ENCODE peak calls at places on chromosomes 1 and 21, in four cellular contexts. One of them, this sample, is unnamed.

GRCh38 chr1:12057382-12057781 is 5.7 kb upstream of the TNFRSF8 start:
- DNase-seq in HCT116: no peak
- DNase-seq in Panc1: no peak
- DNase-seq in K562: no peak
- DNase-seq in this sample: no peak

GRCh38 chr1:230163719-230164118 is 96.7 kb downstream of the GALNT2 start:
- DNase-seq in K562: no peak
- DNase-seq in HCT116: no peak
- DNase-seq in Panc1: no peak
- DNase-seq in this sample: no peak

GRCh38 chr1:31154000-31154631 is 85.6 kb downstream of the NKAIN1 start:
- DNase-seq in Panc1: no peak
- DNase-seq in HCT116: no peak
- DNase-seq in K562: no peak
- DNase-seq in this sample: no peak

GRCh38 chr1:54842206-54842915 is 41.2 kb upstream of the TTC22 start:
- DNase-seq in K562: no peak
- DNase-seq in HCT116: no peak
- DNase-seq in Panc1: no peak
- DNase-seq in this sample: no peak

GRCh38 chr1:22107126-22107525 is 35.8 kb downstream of the WNT4 start:
- DNase-seq in HCT116: no peak
- DNase-seq in Panc1: no peak
- DNase-seq in K562: no peak
- DNase-seq in this sample: no peak

GRCh38 chr1:206739411-206740076 is 31.0 kb upstream of the IL19 start:
- DNase-seq in K562: no peak
- DNase-seq in Panc1: no peak
- DNase-seq in HCT116: no peak
- DNase-seq in this sample: no peak

GRCh38 chr21:44261191-44261631 is 486 bp downstream of the DNMT3L start:
- DNase-seq in K562: no peak
- DNase-seq in HCT116: no peak
- DNase-seq in Panc1: no peak
- DNase-seq in this sample: no peak

GRCh38 chr1:33275706-33276572 is 19.6 kb downstream of the ZNF362 start:
- DNase-seq in K562: no peak
- DNase-seq in HCT116: no peak
- DNase-seq in Panc1: no peak
- DNase-seq in this sample: no peak

GRCh38 chr1:224691106-224691505 is 75.0 kb downstream of the CNIH3 start:
- DNase-seq in Panc1: no peak
- DNase-seq in HCT116: no peak
- DNase-seq in K562: no peak
- DNase-seq in this sample: no peak

GRCh38 chr1:151255381-151255780 is 847 bp downstream of the PSMD4 start:
- DNase-seq in K562: no peak
- DNase-seq in Panc1: no peak
- DNase-seq in HCT116: no peak
- DNase-seq in this sample: peak

GRCh38 chr21:42118901-42119300 is 47.8 kb downstream of the UMODL1 start:
- DNase-seq in Panc1: no peak
- DNase-seq in K562: no peak
- DNase-seq in HCT116: no peak
- DNase-seq in this sample: peak

GRCh38 chr1:36297062-36297461 is 9.1 kb upstream of the SH3D21 start:
- DNase-seq in Panc1: no peak
- DNase-seq in HCT116: no peak
- DNase-seq in K562: no peak
- DNase-seq in this sample: no peak

GRCh38 chr21:45423968-45424853 is 19.2 kb downstream of the COL18A1 start:
- DNase-seq in K562: no peak
- DNase-seq in HCT116: no peak
- DNase-seq in Panc1: no peak
- DNase-seq in this sample: no peak

GRCh38 chr1:165408518-165408917 is 36.4 kb downstream of the RXRG start:
- DNase-seq in Panc1: no peak
- DNase-seq in HCT116: peak
- DNase-seq in K562: peak
- DNase-seq in this sample: peak

GRCh38 chr1:234841710-234842231 is 231.8 kb upstream of the IRF2BP2 start:
- DNase-seq in HCT116: no peak
- DNase-seq in Panc1: no peak
- DNase-seq in K562: no peak
- DNase-seq in this sample: no peak

GRCh38 chr1:171999756-172000155 is 158.5 kb downstream of the DNM3 start:
- DNase-seq in Panc1: no peak
- DNase-seq in HCT116: no peak
- DNase-seq in K562: no peak
- DNase-seq in this sample: no peak

GRCh38 chr1:70353641-70354331 is 736 bp downstream of the ANKRD13C start:
- DNase-seq in K562: peak
- DNase-seq in Panc1: no peak
- DNase-seq in HCT116: no peak
- DNase-seq in this sample: no peak

GRCh38 chr1:165387956-165388355 is 31.4 kb upstream of the LMX1A start:
- DNase-seq in K562: no peak
- DNase-seq in Panc1: no peak
- DNase-seq in HCT116: no peak
- DNase-seq in this sample: no peak

GRCh38 chr1:2110191-2110737 is 60.1 kb downstream of the PRKCZ start:
- DNase-seq in HCT116: no peak
- DNase-seq in Panc1: no peak
- DNase-seq in K562: no peak
- DNase-seq in this sample: no peak

GRCh38 chr1:119531606-119532323 is 24.8 kb downstream of the HSD3B1 start:
- DNase-seq in Panc1: no peak
- DNase-seq in HCT116: no peak
- DNase-seq in K562: no peak
- DNase-seq in this sample: no peak

GRCh38 chr21:34517039-34517438 is 5.0 kb upstream of the KCNE1 start:
- DNase-seq in K562: no peak
- DNase-seq in Panc1: no peak
- DNase-seq in HCT116: no peak
- DNase-seq in this sample: no peak

GRCh38 chr21:43619856-43620255 is 39.4 kb downstream of the HSF2BP start:
- DNase-seq in HCT116: no peak
- DNase-seq in K562: no peak
- DNase-seq in Panc1: no peak
- DNase-seq in this sample: no peak

GRCh38 chr1:223700388-223700918 is 11.9 kb upstream of the CAPN2 start:
- DNase-seq in Panc1: no peak
- DNase-seq in HCT116: peak
- DNase-seq in K562: no peak
- DNase-seq in this sample: no peak

GRCh38 chr1:167292216-167292615 is 71.5 kb downstream of the POU2F1 start:
- DNase-seq in K562: no peak
- DNase-seq in HCT116: no peak
- DNase-seq in Panc1: no peak
- DNase-seq in this sample: no peak

GRCh38 chr1:245986404-245987221 is 520.5 kb downstream of the SMYD3 start:
- DNase-seq in Panc1: peak
- DNase-seq in HCT116: peak
- DNase-seq in K562: peak
- DNase-seq in this sample: no peak

GRCh38 chr1:147815503-147815902 is 55.1 kb upstream of the GJA5 start:
- DNase-seq in Panc1: no peak
- DNase-seq in HCT116: no peak
- DNase-seq in K562: peak
- DNase-seq in this sample: no peak

GRCh38 chr1:114756949-114757454 is 782 bp downstream of the CSDE1 start:
- DNase-seq in Panc1: no peak
- DNase-seq in K562: no peak
- DNase-seq in HCT116: no peak
- DNase-seq in this sample: peak

GRCh38 chr1:175303308-175303707 is 110.7 kb upstream of the KIAA0040 start:
- DNase-seq in Panc1: no peak
- DNase-seq in K562: no peak
- DNase-seq in HCT116: no peak
- DNase-seq in this sample: no peak

GRCh38 chr21:45829566-45830147 is 151.9 kb upstream of the COL6A1 start:
- DNase-seq in HCT116: no peak
- DNase-seq in Panc1: no peak
- DNase-seq in K562: no peak
- DNase-seq in this sample: no peak

GRCh38 chr1:68201546-68202238 is 30.6 kb downstream of the WLS start:
- DNase-seq in Panc1: no peak
- DNase-seq in HCT116: no peak
- DNase-seq in K562: no peak
- DNase-seq in this sample: no peak

GRCh38 chr1:15158506-15159165 is 5.1 kb downstream of the TMEM51 start:
- DNase-seq in Panc1: no peak
- DNase-seq in HCT116: no peak
- DNase-seq in K562: no peak
- DNase-seq in this sample: no peak

GRCh38 chr1:90122679-90123340 is 127.9 kb downstream of the ZNF326 start:
- DNase-seq in Panc1: no peak
- DNase-seq in HCT116: no peak
- DNase-seq in K562: no peak
- DNase-seq in this sample: no peak

GRCh38 chr1:241992734-241993133 is 6.2 kb downstream of the MAP1LC3C start:
- DNase-seq in Panc1: no peak
- DNase-seq in K562: no peak
- DNase-seq in HCT116: no peak
- DNase-seq in this sample: no peak

GRCh38 chr1:205748398-205749093 is 1.4 kb downstream of the NUCKS1 start:
- DNase-seq in Panc1: peak
- DNase-seq in HCT116: no peak
- DNase-seq in K562: peak
- DNase-seq in this sample: peak

DNA sequence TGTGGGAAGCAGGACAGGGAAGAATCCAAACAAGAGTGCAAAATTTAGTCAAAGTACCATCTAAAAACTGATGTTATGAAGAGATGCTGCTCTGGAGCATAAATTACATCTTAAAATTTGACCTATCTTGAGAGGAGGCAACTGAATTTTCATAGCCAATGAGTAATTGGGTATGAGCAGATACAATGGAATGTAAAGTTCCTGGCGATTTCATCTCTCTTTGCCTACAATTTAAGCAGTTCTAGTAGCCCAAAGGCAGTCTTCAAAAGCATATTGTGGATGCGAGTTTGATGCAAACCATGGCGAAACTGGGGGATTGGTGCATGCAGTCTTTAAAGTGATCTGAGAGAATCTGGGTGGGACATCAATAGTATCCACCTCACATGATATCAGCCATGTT is 1265.9 kb downstream of the BRINP3 start:
- DNase-seq in K562: no peak
- DNase-seq in Panc1: no peak
- DNase-seq in HCT116: no peak
- DNase-seq in this sample: no peak
- TF ChIP-seq SIN3A in K562: no peak
- TF ChIP-seq SIN3A in Panc1: no peak
- TF ChIP-seq SIN3A in HCT116: no peak
- TF ChIP-seq SIN3A in this sample: no peak

GRCh38 chr1:3539707-3540425 is 71.4 kb downstream of the MEGF6 start:
- DNase-seq in Panc1: no peak
- DNase-seq in HCT116: no peak
- DNase-seq in K562: no peak
- DNase-seq in this sample: peak
- TF ChIP-seq SIN3A in Panc1: no peak
- TF ChIP-seq SIN3A in HCT116: no peak
- TF ChIP-seq SIN3A in K562: no peak
- TF ChIP-seq SIN3A in this sample: no peak

GRCh38 chr1:202638019-202638887 is 72.0 kb downstream of the SYT2 start:
- DNase-seq in HCT116: no peak
- DNase-seq in K562: no peak
- DNase-seq in Panc1: no peak
- DNase-seq in this sample: no peak
- TF ChIP-seq SIN3A in HCT116: no peak
- TF ChIP-seq SIN3A in K562: no peak
- TF ChIP-seq SIN3A in Panc1: no peak
- TF ChIP-seq SIN3A in this sample: no peak

GRCh38 chr1:7383671-7384070 is 387.4 kb upstream of the VAMP3 start:
- DNase-seq in HCT116: no peak
- DNase-seq in Panc1: no peak
- DNase-seq in K562: no peak
- DNase-seq in this sample: no peak
- TF ChIP-seq SIN3A in HCT116: no peak
- TF ChIP-seq SIN3A in Panc1: no peak
- TF ChIP-seq SIN3A in K562: no peak
- TF ChIP-seq SIN3A in this sample: no peak

This sample was measured in SK-N-SH.